ENCODE peak calls at places on chromosomes 12 and 14, in eight cellular contexts. Q, C, I, Z, U, O, D and K are unnamed samples.

GRCh38 chr14:74979442-74980397 is 23.0 kb upstream of the EIF2B2 start:
- DNase-seq in Q (peak), C (no peak), I (no peak), Z (no peak), U (peak), O (peak), D (no peak), K (no peak)

GRCh38 chr12:108567388-108567787 is 5.0 kb downstream of the ISCU start:
- DNase-seq in Q (no peak), C (no peak), I (no peak), Z (no peak), U (no peak), O (no peak), D (peak), K (peak)

GRCh38 chr12:27571463-27571862 is 47.5 kb downstream of the PPFIBP1 start:
- DNase-seq in Q (peak), C (no peak), I (no peak), Z (no peak), U (no peak), O (no peak), D (no peak), K (no peak)

GRCh38 chr14:34355584-34356266 is 106.3 kb downstream of the SPTSSA start:
- DNase-seq in Q (peak), C (no peak), I (peak), Z (no peak), U (no peak), O (no peak), D (peak), K (no peak)

GRCh38 chr14:91289464-91289863 is 45.0 kb upstream of the GPR68 start:
- DNase-seq in Q (no peak), C (no peak), I (no peak), Z (no peak), U (no peak), O (no peak), D (no peak), K (no peak)

GRCh38 chr14:68285421-68286179 is 466.0 kb downstream of the RAD51B start:
- DNase-seq in Q (no peak), C (no peak), I (no peak), Z (no peak), U (no peak), O (no peak), D (peak), K (no peak)

GRCh38 chr14:34875031-34875922 is at the start of gene BAZ1A:
- DNase-seq in Q (peak), C (peak), I (peak), Z (peak), U (peak), O (peak), D (peak), K (peak)

GRCh38 chr14:88346048-88346639 is 23.1 kb upstream of the KCNK10 start:
- DNase-seq in Q (no peak), C (no peak), I (no peak), Z (no peak), U (no peak), O (no peak), D (no peak), K (no peak)

GRCh38 chr12:47547077-47547476 is 158.8 kb downstream of the RPAP3 start:
- DNase-seq in Q (peak), C (no peak), I (no peak), Z (no peak), U (no peak), O (no peak), D (no peak), K (no peak)

GRCh38 chr14:77763978-77764377 is 3.0 kb upstream of the SNW1 start:
- DNase-seq in Q (no peak), C (no peak), I (no peak), Z (no peak), U (no peak), O (no peak), D (no peak), K (no peak)

GRCh38 chr12:96436366-96437295 is 36.4 kb upstream of the CDK17 start:
- DNase-seq in Q (peak), C (no peak), I (no peak), Z (no peak), U (no peak), O (no peak), D (no peak), K (no peak)

GRCh38 chr14:100611811-100612480 is 24.7 kb upstream of the BEGAIN start:
- DNase-seq in Q (no peak), C (peak), I (no peak), Z (no peak), U (no peak), O (peak), D (no peak), K (no peak)

GRCh38 chr14:54665938-54666337 is 99.0 kb downstream of the SAMD4A start:
- DNase-seq in Q (no peak), C (no peak), I (no peak), Z (no peak), U (no peak), O (no peak), D (no peak), K (no peak)

GRCh38 chr12:106297681-106298080 is 4.9 kb upstream of the TCP11L2 start:
- DNase-seq in Q (no peak), C (no peak), I (no peak), Z (no peak), U (no peak), O (no peak), D (no peak), K (no peak)

GRCh38 chr12:77342275-77342674 is 276.9 kb upstream of the E2F7 start:
- DNase-seq in Q (no peak), C (no peak), I (no peak), Z (no peak), U (no peak), O (no peak), D (no peak), K (no peak)

GRCh38 chr14:98622208-98623051 is 649.6 kb downstream of the BCL11B start:
- DNase-seq in Q (no peak), C (no peak), I (no peak), Z (no peak), U (no peak), O (no peak), D (no peak), K (no peak)

GRCh38 chr14:70086685-70087379 is 101.9 kb downstream of the SLC8A3 start:
- DNase-seq in Q (peak), C (no peak), I (no peak), Z (peak), U (no peak), O (no peak), D (peak), K (no peak)

GRCh38 chr12:41557081-41557480 is 369.0 kb downstream of the PDZRN4 start:
- DNase-seq in Q (no peak), C (no peak), I (no peak), Z (no peak), U (no peak), O (no peak), D (no peak), K (no peak)

GRCh38 chr12:3530548-3530947 is 39.5 kb downstream of the PRMT8 start:
- DNase-seq in Q (no peak), C (peak), I (no peak), Z (no peak), U (peak), O (peak), D (no peak), K (no peak)

GRCh38 chr12:127383281-127383680 is 883.7 kb upstream of the TMEM132C start:
- DNase-seq in Q (no peak), C (no peak), I (no peak), Z (no peak), U (no peak), O (no peak), D (no peak), K (no peak)

GRCh38 chr12:106133136-106134087 is 5.3 kb downstream of the NUAK1 start:
- DNase-seq in Q (no peak), C (no peak), I (no peak), Z (no peak), U (no peak), O (no peak), D (no peak), K (no peak)

GRCh38 chr14:53055003-53055402 is 98.1 kb downstream of the DDHD1 start:
- DNase-seq in Q (peak), C (no peak), I (no peak), Z (no peak), U (no peak), O (no peak), D (no peak), K (no peak)

GRCh38 chr12:57551637-57552305 is 1.9 kb downstream of the KIF5A start:
- DNase-seq in Q (no peak), C (no peak), I (no peak), Z (no peak), U (no peak), O (no peak), D (no peak), K (no peak)

GRCh38 chr12:122984612-122985358 is 4.3 kb downstream of the ARL6IP4 start:
- DNase-seq in Q (no peak), C (peak), I (no peak), Z (peak), U (no peak), O (no peak), D (peak), K (no peak)

GRCh38 chr12:121719926-121720414 is 7.4 kb downstream of the TMEM120B start:
- DNase-seq in Q (peak), C (no peak), I (no peak), Z (no peak), U (no peak), O (no peak), D (no peak), K (no peak)

GRCh38 chr12:15278816-15279658 is 43.3 kb upstream of the PTPRO start:
- DNase-seq in Q (peak), C (peak), I (peak), Z (peak), U (peak), O (peak), D (peak), K (peak)

GRCh38 chr14:21108791-21109190 is 7.9 kb downstream of the TMEM253 start:
- DNase-seq in Q (no peak), C (no peak), I (no peak), Z (no peak), U (no peak), O (peak), D (no peak), K (no peak)

GRCh38 chr12:26936559-26937442 is 980 bp downstream of the INTS13 start:
- DNase-seq in Q (peak), C (no peak), I (no peak), Z (no peak), U (no peak), O (no peak), D (no peak), K (no peak)

GRCh38 chr14:51879170-51879569 is 18.8 kb downstream of the GNG2 start:
- DNase-seq in Q (no peak), C (no peak), I (no peak), Z (no peak), U (no peak), O (no peak), D (no peak), K (no peak)

GRCh38 chr12:99392091-99392850 is 255.3 kb upstream of the GARIN6 start:
- DNase-seq in Q (no peak), C (no peak), I (no peak), Z (no peak), U (no peak), O (no peak), D (no peak), K (no peak)

GRCh38 chr14:104436047-104436531 is 143.5 kb upstream of the C14orf180 start:
- DNase-seq in Q (peak), C (peak), I (peak), Z (peak), U (peak), O (peak), D (peak), K (peak)

GRCh38 chr12:120381752-120382419 is 12.9 kb upstream of the MSI1 start:
- DNase-seq in Q (no peak), C (no peak), I (no peak), Z (no peak), U (no peak), O (no peak), D (no peak), K (no peak)

GRCh38 chr12:45299132-45299692 is 83.3 kb downstream of the ANO6 start:
- DNase-seq in Q (peak), C (no peak), I (no peak), Z (no peak), U (no peak), O (no peak), D (no peak), K (no peak)

GRCh38 chr14:32350020-32350419 is 20.9 kb downstream of the AKAP6 start:
- DNase-seq in Q (no peak), C (no peak), I (no peak), Z (no peak), U (no peak), O (no peak), D (no peak), K (no peak)

GRCh38 chr12:92065018-92065499 is 80.6 kb downstream of the BTG1 start:
- DNase-seq in Q (no peak), C (no peak), I (peak), Z (no peak), U (no peak), O (no peak), D (peak), K (no peak)

GRCh38 chr12:118055144-118055557 is 5.8 kb downstream of the WSB2 start:
- DNase-seq in Q (peak), C (no peak), I (no peak), Z (peak), U (peak), O (no peak), D (peak), K (no peak)

GRCh38 chr12:90841336-90841735 is 113.6 kb downstream of the CCER1 start:
- DNase-seq in Q (no peak), C (no peak), I (no peak), Z (no peak), U (no peak), O (no peak), D (no peak), K (no peak)

DNA sequence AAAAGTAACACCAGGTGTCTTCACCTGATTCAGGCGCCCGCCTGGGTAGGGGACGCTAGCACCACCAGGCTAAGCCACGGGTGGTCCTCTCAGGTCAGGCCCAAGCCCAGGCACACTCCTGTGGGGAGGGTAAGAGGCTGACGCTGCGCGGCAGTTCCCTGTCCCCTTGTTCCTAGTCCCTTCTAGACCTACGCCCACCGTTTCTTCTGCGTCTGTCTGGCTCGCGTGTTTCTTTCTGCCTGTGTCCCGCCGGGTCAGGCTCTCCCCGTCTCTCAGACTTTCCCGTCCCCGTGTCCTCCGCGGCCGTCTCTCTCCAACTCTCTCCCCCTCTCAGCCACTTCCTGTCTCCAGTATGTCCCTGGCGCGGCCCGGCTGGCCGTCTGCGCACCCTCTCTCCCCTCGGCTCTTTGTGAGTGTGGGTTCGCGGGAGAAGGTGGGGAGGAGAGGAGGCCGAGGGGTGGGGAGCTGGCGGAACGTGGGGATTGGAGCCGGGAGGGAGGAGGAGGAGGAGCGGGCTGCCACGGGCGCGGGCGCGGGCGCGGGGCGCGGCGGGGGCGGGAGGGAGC is 3.1 kb upstream of the TNS2 start:
- DNase-seq in Q (peak), C (peak), I (peak), Z (peak), U (peak), O (peak), D (peak), K (peak)
- TF ChIP-seq POLR2A in Q (peak), C (peak), I (no peak), Z (peak), U (peak), O (peak), D (peak), K (peak)

GRCh38 chr14:72419226-72419625 is 474.7 kb downstream of the DPF3 start:
- DNase-seq in Q (no peak), C (no peak), I (no peak), Z (no peak), U (no peak), O (no peak), D (no peak), K (no peak)
- TF ChIP-seq CTCF in Q (no peak), C (no peak), I (no peak), Z (no peak), U (no peak), O (no peak), D (no peak), K (no peak)

DNA sequence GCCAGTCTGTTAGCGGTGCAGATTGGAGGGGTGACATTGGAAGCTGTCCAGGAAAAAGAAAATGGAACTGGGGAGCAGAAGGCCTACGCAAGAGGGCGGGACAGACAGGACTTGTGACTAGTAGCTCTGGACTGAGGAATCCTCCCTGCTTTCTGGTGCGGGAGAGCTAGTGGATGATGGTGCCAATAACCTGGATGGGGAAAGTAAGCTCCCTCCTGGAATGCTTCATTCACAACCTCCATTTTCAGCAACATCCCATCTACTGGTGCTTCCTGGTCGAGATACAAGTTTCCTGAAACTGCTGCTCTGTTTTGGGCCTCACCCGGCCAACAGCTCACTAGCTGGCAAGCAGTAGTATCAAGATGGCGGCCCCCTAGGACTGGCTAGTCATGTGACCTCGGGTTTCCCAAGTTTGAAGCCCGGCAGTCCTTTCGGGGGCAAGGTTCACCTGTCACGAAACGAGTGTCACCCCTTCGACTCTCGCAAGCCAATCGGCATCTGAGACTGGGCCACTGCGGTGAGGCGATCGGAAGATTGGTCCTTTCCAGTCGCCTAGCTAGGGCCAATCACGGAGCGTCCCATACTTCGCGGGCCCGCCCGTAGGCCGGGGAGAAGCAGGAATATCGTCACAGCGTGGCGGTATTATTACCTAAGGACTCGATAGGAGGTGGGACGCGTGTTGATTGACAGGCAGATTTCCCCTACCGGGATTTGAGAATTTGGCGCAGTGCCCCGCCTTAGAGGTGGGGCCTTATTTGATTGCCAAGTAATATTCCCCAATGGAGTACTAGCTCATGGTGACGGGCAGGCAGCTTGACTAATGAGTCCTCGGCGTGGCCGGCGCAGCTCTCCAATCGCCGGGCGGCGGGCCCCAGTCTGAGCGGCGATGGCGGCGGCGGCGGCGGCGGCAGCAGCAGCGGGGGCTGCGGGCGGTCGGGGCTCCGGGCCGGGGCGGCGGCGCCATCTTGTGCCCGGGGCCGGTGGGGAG is at the start of gene PABPN1:
- DNase-seq in Q (peak), C (peak), I (peak), Z (peak), U (peak), O (peak), D (peak), K (peak)
- TF ChIP-seq POLR2A in Q (peak), C (no peak), I (no peak), Z (peak), U (peak), O (peak), D (peak), K (peak)

GRCh38 chr12:50052964-50053363 is 4.4 kb upstream of the ASIC1 start:
- DNase-seq in Q (no peak), C (no peak), I (no peak), Z (no peak), U (no peak), O (no peak), D (no peak), K (no peak)
- TF ChIP-seq CTCF in Q (no peak), C (no peak), I (no peak), Z (no peak), U (no peak), O (no peak), D (no peak), K (no peak)

GRCh38 chr14:24368562-24369252 is 723 bp downstream of the NFATC4 start:
- DNase-seq in Q (peak), C (peak), I (no peak), Z (peak), U (peak), O (peak), D (peak), K (peak)

GRCh38 chr14:24366664-24367505 is 1.1 kb upstream of the NFATC4 start:
- DNase-seq in Q (peak), C (peak), I (peak), Z (peak), U (peak), O (peak), D (peak), K (peak)

GRCh38 chr14:24366375-24366663 is 1.7 kb upstream of the NFATC4 start:
- DNase-seq in Q (no peak), C (no peak), I (no peak), Z (no peak), U (no peak), O (no peak), D (no peak), K (no peak)

GRCh38 chr14:24368215-24368561 is 204 bp downstream of the NFATC4 start:
- DNase-seq in Q (peak), C (no peak), I (no peak), Z (no peak), U (no peak), O (no peak), D (no peak), K (no peak)

DNA sequence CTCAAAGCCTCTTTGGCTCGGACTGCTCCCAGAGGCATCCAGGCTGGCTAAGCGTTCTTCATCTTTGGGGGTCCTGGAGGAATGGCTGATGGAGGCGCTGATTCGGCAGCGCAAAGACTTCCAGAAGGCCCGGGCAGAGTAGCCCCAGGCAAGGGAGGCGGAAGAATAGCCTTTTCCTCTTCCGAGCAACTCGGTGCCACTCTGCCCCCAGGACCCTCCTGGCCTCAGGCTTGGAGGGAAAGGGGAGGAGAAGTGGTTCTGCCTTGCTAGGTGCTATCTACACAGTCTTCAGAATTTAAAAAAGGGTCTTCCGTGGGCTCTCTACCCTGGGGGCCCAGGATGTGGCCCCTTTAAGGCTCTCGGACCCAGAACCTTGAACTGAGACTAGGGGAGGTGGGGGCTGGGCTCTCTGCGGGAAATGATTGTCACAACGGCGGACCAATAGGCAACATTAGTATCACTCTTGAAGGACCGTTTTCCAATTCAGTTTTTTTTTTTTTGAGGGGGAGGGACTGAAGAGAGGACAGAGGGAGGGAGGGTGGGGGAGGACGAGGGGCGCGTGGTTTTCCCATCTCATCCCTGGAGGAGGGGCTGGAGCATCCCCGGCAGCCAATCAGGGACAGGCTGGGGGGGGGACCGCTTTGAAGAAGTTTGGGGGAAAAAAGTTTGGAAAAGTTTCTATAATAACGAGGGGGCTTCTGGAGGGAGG is at the start of gene NFATC4:
- DNase-seq in Q (peak), C (peak), I (peak), Z (peak), U (peak), O (peak), D (peak), K (peak)
- TF ChIP-seq POLR2A in Q (no peak), C (no peak), I (no peak), Z (no peak), U (no peak), O (no peak), D (no peak), K (no peak)

GRCh38 chr12:46354111-46354798 is 18.3 kb downstream of the SLC38A2 start:
- DNase-seq in Q (peak), C (no peak), I (no peak), Z (no peak), U (no peak), O (no peak), D (no peak), K (no peak)
- TF ChIP-seq CTCF in Q (peak), C (no peak), I (no peak), Z (no peak), U (no peak), O (no peak), D (peak), K (no peak)